ENCODE peak calls at places on chromosomes 2 and 18, in eight cellular contexts. F is stimulated activated CD8-positive, alpha-beta memory T cell treated with anti-CD3 and anti-CD28 coated beads, Interleukin-15, amount 100 ng/mL, for 24 hours; U is GM06990; P is aorta; L is choroid plexus epithelial cell; Z is activated T-cell treated with anti-CD3 and anti-CD28 coated beads for 48 hours; J is ureter; T is MM.1S. Y is an unnamed sample.

GRCh38 chr2:11812466-11813100 is 66.2 kb downstream of the LPIN1 start:
- DNase-seq in F (no peak), U (no peak), P (no peak), L (no peak), Z (no peak), J (no peak), T (no peak), Y (no peak)

GRCh38 chr2:10900216-10901109 is 11.3 kb upstream of the KCNF1 start:
- DNase-seq in F (no peak), U (no peak), P (no peak), L (no peak), Z (no peak), J (no peak), T (no peak), Y (peak; percentile 10)

GRCh38 chr2:16578081-16578480 is 87.6 kb downstream of the CYRIA start:
- DNase-seq in F (no peak), U (no peak), P (no peak), L (peak; percentile 73), Z (no peak), J (no peak), T (no peak), Y (no peak)

GRCh38 chr2:44546469-44547127 is 184.9 kb downstream of the CAMKMT start:
- DNase-seq in F (no peak), U (peak; percentile 14), P (no peak), L (no peak), Z (no peak), J (no peak), T (no peak), Y (no peak)

GRCh38 chr2:241946306-241947003 is 76.9 kb downstream of the RTP5 start:
- DNase-seq in F (no peak), U (no peak), P (no peak), L (no peak), Z (no peak), J (no peak), T (no peak), Y (no peak)

GRCh38 chr18:42141439-42141838 is 186.4 kb downstream of the PIK3C3 start:
- DNase-seq in F (no peak), U (no peak), P (no peak), L (peak; percentile 12), Z (no peak), J (no peak), T (no peak), Y (peak; percentile 2)

GRCh38 chr2:33278245-33278943 is 198.1 kb upstream of the RASGRP3 start:
- DNase-seq in F (no peak), U (no peak), P (no peak), L (peak; percentile 53), Z (no peak), J (no peak), T (no peak), Y (no peak)

GRCh38 chr2:96325038-96325883 is at the start of gene ITPRIPL1:
- DNase-seq in F (no peak), U (peak; percentile 64), P (no peak), L (no peak), Z (peak; percentile 43), J (no peak), T (peak; percentile 18), Y (no peak)

GRCh38 chr2:156687715-156688114 is 251.5 kb downstream of the GPD2 start:
- DNase-seq in F (no peak), U (no peak), P (peak; percentile 38), L (peak; percentile 2), Z (no peak), J (no peak), T (no peak), Y (peak; percentile 1)

GRCh38 chr2:227862227-227862740 is 9.1 kb upstream of the DAW1 start:
- DNase-seq in F (no peak), U (no peak), P (no peak), L (peak; percentile 87), Z (no peak), J (no peak), T (peak; percentile 57), Y (peak; percentile 64)

Y was measured in IMR-90.